ENCODE peak calls at places on chromosomes 7 and 10, in six cellular contexts. D, C, H, U, V and W are unnamed samples.

GRCh38 chr7:8084772-8085171 is 116.2 kb downstream of the GLCCI1 start:
- DNase-seq in U (no peak), D (no peak), C (no peak), H (no peak), V (no peak), W (no peak)

GRCh38 chr7:30389793-30390192 is 88.8 kb downstream of the NOD1 start:
- DNase-seq in U (no peak), C (no peak), V (no peak), D (no peak), H (no peak), W (no peak)

GRCh38 chr7:147775564-147775963 is 815.0 kb upstream of the C7orf33 start:
- DNase-seq in U (no peak), D (no peak), C (no peak), H (no peak), V (no peak), W (no peak)

GRCh38 chr10:125707852-125708468 is 11.5 kb upstream of the EDRF1 start:
- DNase-seq in D (peak), H (no peak), V (no peak), U (no peak), C (peak), W (no peak)

GRCh38 chr7:156099085-156099484 is 286.8 kb upstream of the SHH start:
- DNase-seq in C (no peak), V (no peak), U (no peak), D (no peak), H (no peak), W (no peak)

GRCh38 chr7:133830081-133830480 is 297.1 kb upstream of the LRGUK start:
- DNase-seq in C (no peak), V (no peak), D (no peak), U (no peak), H (no peak), W (no peak)

GRCh38 chr7:2637505-2638223 is 5.9 kb downstream of the TTYH3 start:
- DNase-seq in V (peak), C (no peak), U (no peak), D (no peak), H (no peak), W (no peak)

GRCh38 chr7:131327049-131327625 is 539 bp upstream of the MKLN1 start:
- DNase-seq in U (no peak), C (peak), V (peak), H (peak), D (peak), W (peak)

GRCh38 chr7:52799817-52800216 is 235.6 kb upstream of the POM121L12 start:
- DNase-seq in H (no peak), V (no peak), D (peak), C (no peak), U (no peak), W (no peak)

GRCh38 chr10:36494386-36494785 is 631.0 kb upstream of the ANKRD30A start:
- DNase-seq in U (no peak), C (peak), V (no peak), H (no peak), D (peak), W (no peak)

GRCh38 chr10:115624448-115624847 is 531.3 kb downstream of the ATRNL1 start:
- DNase-seq in C (no peak), H (no peak), V (no peak), D (no peak), U (no peak), W (no peak)

GRCh38 chr10:10605551-10606081 is 412.1 kb upstream of the CELF2 start:
- DNase-seq in V (peak), U (peak), H (peak), C (peak), D (no peak), W (no peak)

GRCh38 chr10:22435650-22436049 is 90.4 kb downstream of the SPAG6 start:
- DNase-seq in C (no peak), V (peak), U (no peak), H (peak), D (no peak), W (no peak)

GRCh38 chr7:127057918-127058317 is 194.8 kb downstream of the GRM8 start:
- DNase-seq in C (no peak), V (no peak), D (peak), U (no peak), H (no peak), W (no peak)

GRCh38 chr7:127056202-127056601 is 196.5 kb downstream of the GRM8 start:
- DNase-seq in V (no peak), C (no peak), H (no peak), U (no peak), D (no peak), W (no peak)
- TF ChIP-seq POLR2A in V (no peak), C (no peak), H (no peak), U (no peak), D (no peak), W (no peak)

GRCh38 chr10:32338262-32338661 is 8.7 kb downstream of the EPC1 start:
- DNase-seq in D (no peak), H (no peak), C (peak), U (no peak), V (no peak), W (no peak)
- TF ChIP-seq POLR2A in D (no peak), H (no peak), C (no peak), U (no peak), V (no peak), W (no peak)

DNA sequence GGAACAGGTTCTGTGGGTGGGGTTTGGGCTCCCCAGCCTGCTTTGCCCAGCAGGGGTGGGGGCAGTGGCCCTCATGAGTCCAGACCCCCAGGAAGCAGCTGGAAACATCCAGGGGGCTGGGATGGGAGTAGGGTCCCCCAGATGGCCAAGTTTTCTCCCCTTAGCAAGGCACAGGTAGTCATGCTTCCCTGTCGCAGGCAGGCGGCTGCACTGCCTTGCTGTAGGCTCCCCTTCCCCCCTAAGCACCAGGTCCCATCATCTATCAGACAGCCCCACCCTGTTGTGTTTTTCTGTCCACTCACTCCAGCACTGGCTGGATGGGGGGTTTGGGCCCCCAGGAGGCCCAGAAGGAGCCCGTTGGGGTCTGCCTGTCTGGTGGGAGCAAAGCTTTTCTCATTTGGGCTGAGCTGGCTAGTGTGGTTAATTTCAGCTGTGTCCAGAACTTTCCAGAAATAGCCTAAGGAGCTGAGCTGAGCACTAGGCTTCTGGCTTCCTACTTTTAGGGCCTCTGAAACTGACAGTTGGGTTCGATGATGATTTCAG is 7.9 kb downstream of the BRI3 start:
- DNase-seq in D (no peak), C (no peak), H (no peak), V (no peak), U (no peak), W (no peak)
- TF ChIP-seq POLR2A in D (no peak), C (no peak), H (no peak), V (no peak), U (no peak), W (no peak)

GRCh38 chr7:19011212-19011611 is 106.2 kb downstream of the TWIST1 start:
- DNase-seq in V (no peak), U (no peak), H (no peak), D (no peak), C (no peak), W (no peak)
- TF ChIP-seq POLR2A in V (no peak), U (no peak), H (no peak), D (no peak), C (no peak), W (no peak)